ENCODE peak calls at places on chromosomes 7 and 10, in seven cellular contexts. W is foreskin keratinocyte, E is cardiac muscle cell, Q is OCI-LY7, O is HL-60, S is GM13976, V is GM12878. I is an unnamed sample.

GRCh38 chr7:90766814-90767564 is 170.9 kb downstream of the CDK14 start:
- DNase-seq in O (no peak), V (no peak), S (no peak), W (peak; percentile 35), E (peak; percentile 78), Q (no peak), I (peak; percentile 59)

GRCh38 chr7:74203157-74203556 is 6.6 kb upstream of the LAT2 start:
- DNase-seq in W (no peak), S (no peak), V (no peak), E (peak; percentile 60), O (peak; percentile 88), Q (no peak), I (no peak)

GRCh38 chr7:107998150-107998549 is 4.8 kb downstream of the LAMB1 start:
- DNase-seq in V (no peak), Q (no peak), E (no peak), S (no peak), W (no peak), O (no peak), I (no peak)

GRCh38 chr10:28986856-28987255 is 302.0 kb upstream of the LYZL1 start:
- DNase-seq in W (no peak), S (no peak), E (no peak), V (no peak), O (no peak), Q (no peak), I (no peak)

GRCh38 chr7:106485031-106485551 is 175.9 kb downstream of the CCDC71L start:
- DNase-seq in E (no peak), O (no peak), Q (no peak), V (no peak), S (peak; percentile 12), W (peak; percentile 78), I (no peak)

GRCh38 chr10:11045995-11046394 is 28.3 kb downstream of the CELF2 start:
- DNase-seq in Q (no peak), W (no peak), V (no peak), E (no peak), O (no peak), S (no peak), I (no peak)

GRCh38 chr7:109529712-109530111 is 960.0 kb downstream of the DNAJB9 start:
- DNase-seq in E (no peak), O (no peak), S (no peak), V (no peak), W (no peak), Q (no peak), I (no peak)

GRCh38 chr7:18993933-18994668 is 123.3 kb downstream of the TWIST1 start:
- DNase-seq in W (no peak), O (no peak), E (no peak), S (no peak), Q (no peak), V (no peak), I (no peak)

GRCh38 chr7:44411306-44411705 is 79.2 kb downstream of the NUDCD3 start:
- DNase-seq in Q (no peak), W (no peak), V (no peak), O (no peak), E (no peak), S (no peak), I (no peak)

GRCh38 chr7:46607176-46607575 is 686.1 kb upstream of the IGFBP3 start:
- DNase-seq in E (no peak), O (no peak), W (no peak), V (no peak), Q (no peak), S (no peak), I (no peak)

GRCh38 chr7:29935111-29935510 is 54.5 kb downstream of the SCRN1 start:
- DNase-seq in E (no peak), W (no peak), Q (no peak), O (no peak), V (no peak), S (no peak), I (no peak)

GRCh38 chr7:44057181-44057848 is 8.1 kb downstream of the PGAM2 start:
- DNase-seq in S (no peak), W (no peak), V (no peak), O (no peak), Q (no peak), E (no peak), I (peak; percentile 32)

GRCh38 chr7:41033526-41033925 is 669.4 kb downstream of the INHBA start:
- DNase-seq in S (no peak), E (no peak), Q (no peak), V (no peak), O (no peak), W (peak; percentile 58), I (no peak)

GRCh38 chr7:44985033-44985695 is 6.3 kb upstream of the MYO1G start:
- DNase-seq in Q (no peak), O (no peak), V (no peak), E (no peak), W (no peak), S (no peak), I (no peak)

GRCh38 chr10:12135631-12136030 is 6.2 kb downstream of the SEC61A2 start:
- DNase-seq in V (no peak), Q (no peak), O (no peak), E (no peak), W (no peak), S (no peak), I (no peak)

GRCh38 chr10:35822316-35822715 is 180.2 kb upstream of the FZD8 start:
- DNase-seq in V (no peak), W (peak; percentile 59), E (peak; percentile 62), O (no peak), S (no peak), Q (no peak), I (no peak)

DNA sequence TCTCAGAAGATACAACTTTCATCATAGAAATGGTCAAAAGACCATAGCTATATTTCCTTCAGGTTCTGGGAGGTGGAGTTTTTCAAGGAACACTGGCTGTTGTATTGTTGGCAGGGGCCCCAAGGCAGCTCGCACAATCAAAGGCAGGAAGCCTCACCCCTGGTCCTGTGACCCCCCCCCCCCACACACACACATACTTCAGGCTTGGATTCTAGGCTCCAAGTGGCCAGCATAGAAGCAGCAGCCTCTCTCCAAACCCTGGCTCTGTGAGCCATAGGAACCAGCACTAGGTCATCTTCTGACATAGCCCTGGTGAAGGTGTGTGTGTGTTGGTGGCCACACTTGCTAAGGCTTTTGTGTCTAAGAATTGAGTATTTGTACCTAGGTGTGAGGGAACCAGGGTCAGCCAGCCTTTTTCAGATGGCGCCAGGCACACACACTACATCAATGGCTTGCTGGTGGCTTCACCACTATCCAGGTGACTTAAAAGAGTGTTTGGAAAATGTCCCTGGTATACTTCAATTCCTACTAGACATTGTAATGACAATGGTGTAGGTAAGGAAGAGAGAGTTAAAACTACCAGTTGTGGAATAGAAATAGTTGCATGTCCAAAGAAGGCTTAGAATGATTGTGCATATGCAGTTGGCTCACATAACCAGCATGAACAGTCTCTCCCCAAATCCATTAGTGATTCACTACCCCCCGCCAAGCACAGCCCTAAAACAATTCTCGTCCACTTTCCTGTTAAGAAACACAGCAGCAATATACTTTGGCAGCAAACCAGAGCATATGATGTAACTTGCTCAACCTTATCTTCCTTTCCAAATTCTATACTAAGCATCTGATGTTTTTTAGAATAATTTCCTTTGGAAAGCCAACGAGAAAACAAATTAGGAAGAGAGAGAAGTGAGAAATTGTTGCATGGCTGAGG is 91.3 kb downstream of the AVL9 start:
- DNase-seq in V (no peak), O (peak; percentile 79), S (no peak), E (no peak), W (no peak), Q (no peak), I (no peak)
- TF ChIP-seq CTCF in V (no peak), O (no peak), S (no peak), E (no peak), W (no peak), Q (no peak), I (no peak)

GRCh38 chr10:71217266-71218045 is 5.1 kb downstream of the UNC5B start:
- DNase-seq in W (peak; percentile 4), E (peak; percentile 76), S (peak; percentile 44), Q (no peak), O (no peak), V (no peak), I (no peak)
- TF ChIP-seq CTCF in W (no peak), E (no peak), S (no peak), Q (no peak), O (no peak), V (no peak), I (no peak)

GRCh38 chr10:8053446-8054242 is 844 bp upstream of the GATA3 start:
- DNase-seq in Q (peak; percentile 85), O (peak; percentile 56), E (peak; percentile 97), W (peak; percentile 80), V (no peak), S (peak; percentile 97), I (peak; percentile 85)
- TF ChIP-seq CTCF in Q (peak; percentile 11), O (no peak), E (peak; percentile 87), W (peak; percentile 98), V (peak; percentile 98), S (peak; percentile 97), I (peak; percentile 75)

GRCh38 chr10:91409069-91409868 is 875 bp upstream of the HECTD2 start:
- DNase-seq in Q (peak; percentile 2), W (peak; percentile 42), S (peak; percentile 59), O (peak; percentile 9), E (peak; percentile 69), V (no peak), I (peak; percentile 80)
- TF ChIP-seq CTCF in Q (no peak), W (peak; percentile 7), S (no peak), O (no peak), E (no peak), V (no peak), I (no peak)

DNA sequence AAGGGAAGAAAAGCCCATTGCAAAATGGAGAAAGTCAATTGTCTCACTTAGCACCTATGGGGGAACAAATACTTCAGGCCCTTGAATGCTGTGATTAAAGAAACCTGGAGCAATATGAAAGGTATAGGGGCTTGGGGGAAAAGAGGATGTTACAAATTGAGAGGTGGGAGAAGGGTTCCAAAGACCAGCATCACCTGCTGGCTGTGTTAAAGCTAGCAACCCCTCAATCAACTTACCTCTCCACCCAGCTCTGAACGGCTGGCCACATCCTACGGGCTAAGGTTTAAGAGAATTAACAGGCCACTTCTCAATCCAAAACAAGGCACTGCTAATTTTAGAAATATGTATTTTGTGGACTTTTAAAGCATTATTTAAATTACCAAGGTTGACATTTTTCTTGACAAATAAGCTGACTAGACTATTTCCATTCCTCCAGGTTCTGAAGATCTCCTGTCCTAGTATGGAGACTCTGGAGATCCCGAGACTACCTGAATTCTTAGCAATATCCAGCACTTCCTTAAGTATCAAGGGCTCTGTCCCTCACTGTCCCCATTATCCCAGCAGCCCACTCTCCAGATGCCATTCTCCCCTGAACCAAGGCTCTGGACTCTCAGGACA is 976 bp upstream of the H2BK1 start:
- DNase-seq in Q (no peak), W (no peak), O (no peak), V (no peak), S (no peak), E (no peak), I (no peak)
- TF ChIP-seq CTCF in Q (no peak), W (no peak), O (no peak), V (no peak), S (no peak), E (no peak), I (no peak)

I was measured in right lobe of liver.